ENCODE peak calls at places on chromosomes 5 and 9, in four cellular contexts. Z, B, D and O are unnamed samples.

GRCh38 chr9:83965350-83966208 is 14.4 kb downstream of the HNRNPK start:
- ATAC-seq in D (peak; percentile 59), B (peak; percentile 20), Z (peak; percentile 21), O (peak; percentile 31)

GRCh38 chr5:11903121-11903613 is 1.1 kb downstream of the CTNND2 start:
- ATAC-seq in B (no peak), D (peak; percentile 82), Z (no peak), O (no peak)

GRCh38 chr9:36935768-36936497 is 98.1 kb downstream of the PAX5 start:
- ATAC-seq in Z (no peak), D (no peak), B (no peak), O (peak; percentile 49)

GRCh38 chr5:485113-485942 is 38.9 kb downstream of the SLC9A3 start:
- ATAC-seq in Z (no peak), D (no peak), B (no peak), O (no peak)

GRCh38 chr9:75431388-75431787 is 343.1 kb downstream of the OSTF1 start:
- ATAC-seq in B (no peak), Z (no peak), D (peak; percentile 61), O (no peak)

GRCh38 chr5:170330568-170331054 is 33.0 kb upstream of the LCP2 start:
- ATAC-seq in Z (peak; percentile 6), D (peak; percentile 4), B (peak; percentile 0), O (no peak)

GRCh38 chr9:91816356-91816755 is 133.7 kb downstream of the ROR2 start:
- ATAC-seq in Z (no peak), B (no peak), D (no peak), O (no peak)

GRCh38 chr9:133700861-133701320 is 37.3 kb downstream of the SARDH start:
- ATAC-seq in D (no peak), B (peak; percentile 6), Z (peak; percentile 6), O (peak; percentile 26)

GRCh38 chr9:85960688-85961093 is 19.7 kb downstream of the NAA35 start:
- ATAC-seq in D (peak; percentile 46), B (no peak), Z (no peak), O (no peak)

GRCh38 chr5:150623878-150624216 is 16.6 kb upstream of the SYNPO start:
- ATAC-seq in D (no peak), B (no peak), Z (no peak), O (no peak)

GRCh38 chr9:97363661-97364299 is 48.1 kb upstream of the TDRD7 start:
- ATAC-seq in B (no peak), Z (no peak), D (no peak), O (no peak)

GRCh38 chr9:133420392-133420827 is 1.8 kb upstream of the ADAMTS13 start:
- ATAC-seq in B (no peak), D (no peak), Z (no peak), O (no peak)

GRCh38 chr9:93436218-93436617 is 15.3 kb upstream of the FAM120A start:
- ATAC-seq in Z (no peak), D (no peak), B (no peak), O (no peak)

GRCh38 chr9:129154866-129155477 is 23.1 kb downstream of the IER5L start:
- ATAC-seq in D (no peak), B (no peak), Z (no peak), O (no peak)